ENCODE peak calls at places on chromosomes 6 and 20, in seven cellular contexts. X is IMR-90, Z is H9, B is neuronal stem cell, E is mesenchymal stem cell, K is H1, C is trophoblast cell. N is an unnamed sample.

GRCh38 chr6:6407061-6407723 is 86.7 kb upstream of the F13A1 start:
- DNase-seq in X (no peak), Z (no peak), B (no peak), E (no peak), K (no peak), C (no peak), N (no peak)

GRCh38 chr6:116221931-116222330 is 31.9 kb downstream of the TSPYL4 start:
- DNase-seq in X (peak), Z (no peak), B (no peak), E (no peak), K (no peak), C (peak), N (no peak)

GRCh38 chr6:136668571-136668970 is 118.3 kb upstream of the MAP7 start:
- DNase-seq in X (no peak), Z (no peak), B (no peak), E (no peak), K (no peak), C (peak), N (no peak)

GRCh38 chr6:152185158-152185574 is 377.7 kb downstream of the ESR1 start:
- DNase-seq in X (no peak), Z (no peak), B (no peak), E (no peak), K (no peak), C (no peak), N (no peak)

GRCh38 chr6:139832493-139832892 is 458.0 kb upstream of the CITED2 start:
- DNase-seq in X (no peak), Z (no peak), B (no peak), E (no peak), K (no peak), C (no peak), N (no peak)

GRCh38 chr6:166223091-166223490 is 55.4 kb upstream of the TBXT start:
- DNase-seq in X (no peak), Z (no peak), B (no peak), E (no peak), K (no peak), C (no peak), N (no peak)

GRCh38 chr6:16316741-16317251 is 78.4 kb downstream of the GMPR start:
- DNase-seq in X (peak), Z (peak), B (no peak), E (peak), K (no peak), C (peak), N (peak)

GRCh38 chr6:11618533-11618932 is 81.0 kb downstream of the TMEM170B start:
- DNase-seq in X (peak), Z (no peak), B (no peak), E (peak), K (no peak), C (peak), N (peak)

GRCh38 chr6:127966616-127967015 is 65.8 kb upstream of the THEMIS start:
- DNase-seq in X (peak), Z (no peak), B (no peak), E (peak), K (no peak), C (peak), N (no peak)

GRCh38 chr20:59808729-59809381 is 124.6 kb downstream of the SYCP2 start:
- DNase-seq in X (no peak), Z (peak), B (no peak), E (no peak), K (peak), C (no peak), N (no peak)

GRCh38 chr6:41428995-41429417 is 93.6 kb downstream of the NCR2 start:
- DNase-seq in X (peak), Z (no peak), B (no peak), E (peak), K (no peak), C (no peak), N (peak)

GRCh38 chr6:90548001-90548400 is 38.9 kb downstream of the MAP3K7 start:
- DNase-seq in X (peak), Z (no peak), B (no peak), E (no peak), K (no peak), C (peak), N (no peak)

GRCh38 chr6:144482142-144482541 is 197.0 kb downstream of the UTRN start:
- DNase-seq in X (peak), Z (peak), B (peak), E (peak), K (peak), C (peak), N (peak)

GRCh38 chr20:50969912-50970311 is 11.3 kb downstream of the MOCS3 start:
- DNase-seq in X (peak), Z (no peak), B (no peak), E (no peak), K (peak), C (no peak), N (no peak)

GRCh38 chr6:155778336-155778735 is 322.7 kb upstream of the NOX3 start:
- DNase-seq in X (no peak), Z (no peak), B (no peak), E (no peak), K (no peak), C (no peak), N (no peak)

GRCh38 chr6:163687075-163687474 is 272.6 kb downstream of the QKI start:
- DNase-seq in X (no peak), Z (no peak), B (no peak), E (no peak), K (no peak), C (no peak), N (no peak)

GRCh38 chr6:163691049-163691448 is 276.5 kb downstream of the QKI start:
- DNase-seq in X (no peak), Z (no peak), B (no peak), E (no peak), K (no peak), C (no peak), N (no peak)

GRCh38 chr6:163683105-163683622 is 268.6 kb downstream of the QKI start:
- DNase-seq in X (no peak), Z (no peak), B (no peak), E (no peak), K (no peak), C (no peak), N (no peak)

DNA sequence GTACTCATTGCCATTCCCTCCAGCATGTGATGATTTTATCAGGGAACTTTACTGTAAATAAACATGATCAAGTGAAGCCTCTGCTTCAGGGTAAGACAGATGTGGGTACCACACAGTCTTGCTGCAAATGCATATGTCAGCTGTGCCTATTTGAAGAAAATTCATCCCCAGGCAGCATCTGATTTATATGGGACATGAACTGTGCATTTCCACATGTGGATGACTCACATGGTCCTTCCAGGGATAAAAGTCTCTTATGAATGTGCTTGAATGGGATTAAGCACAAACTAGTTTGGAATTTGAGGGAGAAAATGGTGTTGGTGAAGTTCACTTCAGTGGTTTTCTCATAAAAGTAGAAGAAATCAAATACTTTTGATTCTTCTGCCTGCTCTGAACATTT is 274.5 kb downstream of the QKI start:
- DNase-seq in X (peak), Z (no peak), B (no peak), E (peak), K (no peak), C (no peak), N (no peak)
- H4K8ac ChIP-seq in X (no peak), Z (no peak), B (no peak), E (no peak), K (no peak), C (no peak), N (no peak)

GRCh38 chr20:18906046-18906445 is 92.5 kb downstream of the SCP2D1 start:
- DNase-seq in X (no peak), Z (no peak), B (no peak), E (no peak), K (no peak), C (no peak), N (no peak)
- H4K8ac ChIP-seq in X (no peak), Z (no peak), B (no peak), E (no peak), K (no peak), C (no peak), N (no peak)

DNA sequence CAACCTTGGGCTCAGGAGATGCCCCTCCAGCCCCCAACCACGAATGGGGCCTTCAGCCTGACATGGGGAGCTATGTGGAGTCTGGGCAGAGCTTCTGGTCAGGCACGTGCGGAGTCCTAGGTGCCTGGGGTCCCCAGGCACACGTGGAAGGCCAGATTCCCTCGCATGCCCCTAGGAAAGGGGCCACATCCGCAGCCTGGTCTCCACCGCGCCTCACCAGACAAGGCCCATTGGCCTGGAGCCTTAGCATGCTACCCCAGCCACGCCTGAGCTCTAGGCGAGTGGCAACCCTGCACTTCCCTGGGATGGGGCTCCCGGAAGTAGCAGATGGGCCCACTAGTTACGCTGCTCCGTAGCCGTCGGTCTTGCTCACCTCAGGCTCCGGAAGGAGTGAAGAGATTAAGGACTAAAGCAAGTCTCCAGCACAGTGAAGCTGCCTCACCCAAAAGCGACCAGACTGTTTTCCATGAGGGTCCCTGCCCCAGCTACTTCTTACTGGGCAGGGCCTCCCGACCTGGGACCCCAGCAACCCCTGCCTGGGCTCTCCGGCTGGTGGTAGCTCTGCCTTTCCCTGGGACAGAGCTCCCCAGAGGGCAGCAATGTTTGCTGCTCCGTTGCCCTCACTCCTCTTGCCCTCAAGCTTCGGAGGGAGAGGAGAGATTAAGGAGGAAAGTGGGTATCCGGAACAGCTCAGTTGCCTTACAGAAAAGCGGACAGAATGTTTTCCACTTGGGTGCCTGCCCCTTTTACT is 93.2 kb upstream of the IMPG1 start:
- DNase-seq in X (no peak), Z (no peak), B (no peak), E (no peak), K (no peak), C (no peak), N (no peak)
- H4K8ac ChIP-seq in X (no peak), Z (no peak), B (no peak), E (no peak), K (peak), C (no peak), N (no peak)

GRCh38 chr6:105825210-105825609 is 260.9 kb upstream of the PRDM1 start:
- DNase-seq in X (no peak), Z (no peak), B (no peak), E (no peak), K (no peak), C (no peak), N (no peak)
- H4K8ac ChIP-seq in X (peak), Z (no peak), B (no peak), E (no peak), K (no peak), C (no peak), N (no peak)

GRCh38 chr20:52727740-52728456 is 244.3 kb upstream of the TSHZ2 start:
- DNase-seq in X (no peak), Z (no peak), B (no peak), E (no peak), K (no peak), C (no peak), N (no peak)
- H4K8ac ChIP-seq in X (no peak), Z (no peak), B (no peak), E (no peak), K (no peak), C (no peak), N (no peak)

GRCh38 chr6:19669206-19669605 is 168.0 kb upstream of the ID4 start:
- DNase-seq in X (no peak), Z (no peak), B (no peak), E (no peak), K (no peak), C (no peak), N (no peak)
- H4K8ac ChIP-seq in X (no peak), Z (no peak), B (no peak), E (no peak), K (no peak), C (no peak), N (no peak)

GRCh38 chr6:20205722-20206154 is 6.5 kb downstream of the MBOAT1 start:
- DNase-seq in X (no peak), Z (no peak), B (no peak), E (peak), K (no peak), C (no peak), N (no peak)
- H4K8ac ChIP-seq in X (no peak), Z (no peak), B (no peak), E (no peak), K (no peak), C (no peak), N (no peak)